ENCODE peak calls at places on chromosomes 5 and 9, in ten cellular contexts. J, A, P, E, G, N, H, Q, S and C are unnamed samples.

GRCh38 chr5:171826132-171826531 is 40.5 kb downstream of the SMIM23 start:
- DNase-seq in Q (no peak), P (no peak), E (peak), H (no peak), N (no peak), S (no peak), G (no peak), J (no peak), A (no peak), C (no peak)

GRCh38 chr9:91714020-91714721 is 235.9 kb downstream of the ROR2 start:
- DNase-seq in P (peak), E (peak), G (no peak), Q (peak), N (peak), S (peak), H (no peak), J (peak), A (peak), C (no peak)

GRCh38 chr5:156178117-156178516 is 148.8 kb upstream of the SGCD start:
- DNase-seq in N (no peak), J (no peak), H (no peak), P (no peak), A (no peak), Q (no peak), E (peak), S (no peak), G (no peak), C (no peak)

GRCh38 chr5:107887181-107887580 is 216.4 kb upstream of the EFNA5 start:
- DNase-seq in S (no peak), N (no peak), H (no peak), J (no peak), E (no peak), G (no peak), Q (no peak), P (no peak), A (no peak), C (no peak)

GRCh38 chr5:74648835-74649286 is 8.3 kb upstream of the ENC1 start:
- DNase-seq in J (no peak), N (no peak), A (peak), H (no peak), P (peak), Q (peak), G (peak), S (no peak), E (peak), C (peak)

GRCh38 chr9:137055385-137056364 is 1.8 kb upstream of the ENTPD2 start:
- DNase-seq in S (peak), J (no peak), N (peak), A (peak), E (peak), P (peak), Q (no peak), G (no peak), H (no peak), C (no peak)

GRCh38 chr5:135986891-135987401 is 32.2 kb upstream of the LECT2 start:
- DNase-seq in P (peak), J (no peak), N (no peak), A (no peak), Q (no peak), H (no peak), S (no peak), E (no peak), G (no peak), C (no peak)

GRCh38 chr5:6308683-6309082 is 69.7 kb downstream of the MED10 start:
- DNase-seq in P (no peak), A (no peak), N (no peak), Q (no peak), S (no peak), H (no peak), J (no peak), G (no peak), E (no peak), C (no peak)

GRCh38 chr9:1231998-1232919 is 182.1 kb downstream of the DMRT2 start:
- DNase-seq in P (peak), G (no peak), H (no peak), E (peak), Q (no peak), S (peak), N (peak), A (no peak), J (no peak), C (no peak)

GRCh38 chr5:177455661-177456590 is 9.3 kb downstream of the PRR7 start:
- DNase-seq in J (peak), Q (peak), E (peak), P (peak), A (peak), S (peak), H (no peak), N (peak), G (peak), C (peak)

GRCh38 chr5:120682851-120683250 is 218.8 kb downstream of the PRR16 start:
- DNase-seq in Q (no peak), G (no peak), H (no peak), E (no peak), A (no peak), N (no peak), S (no peak), J (no peak), P (peak), C (no peak)

GRCh38 chr5:163756170-163756569 is 250.8 kb downstream of the MAT2B start:
- DNase-seq in A (no peak), P (no peak), Q (no peak), H (no peak), J (no peak), G (no peak), S (no peak), N (no peak), E (no peak), C (no peak)

GRCh38 chr9:135612981-135613910 is 26.1 kb downstream of the GLT6D1 start:
- DNase-seq in H (no peak), A (no peak), N (no peak), P (no peak), Q (no peak), E (no peak), G (no peak), S (no peak), J (no peak), C (no peak)